ENCODE peak calls at places on chromosomes 3 and 15, in six cellular contexts. Z, A, I, N, E and P are unnamed samples.

GRCh38 chr3:188090626-188091309 is 63.2 kb upstream of the LPP start:
- DNase-seq in Z (no peak), E (no peak), N (no peak), I (no peak), A (no peak), P (peak; percentile 37)

GRCh38 chr15:100114100-100114499 is 227.7 kb downstream of the ADAMTS17 start:
- DNase-seq in A (no peak), I (no peak), N (no peak), Z (peak; percentile 80), E (peak; percentile 47), P (no peak)

GRCh38 chr15:90396321-90396720 is 8.3 kb downstream of the IQGAP1 start:
- DNase-seq in E (no peak), N (no peak), I (no peak), Z (no peak), A (no peak), P (no peak)

GRCh38 chr3:84082726-84083125 is 876.1 kb upstream of the CADM2 start:
- DNase-seq in Z (no peak), A (no peak), I (no peak), E (no peak), N (no peak), P (no peak)

GRCh38 chr3:58568572-58569286 is 8.5 kb downstream of the FAM107A start:
- DNase-seq in Z (peak; percentile 85), E (peak; percentile 32), A (peak; percentile 9), N (peak; percentile 88), I (peak; percentile 60), P (peak; percentile 88)

GRCh38 chr15:38299216-38299615 is 46.6 kb downstream of the SPRED1 start:
- DNase-seq in N (no peak), A (no peak), I (no peak), E (peak; percentile 13), Z (no peak), P (no peak)

GRCh38 chr3:76561494-76562242 is 478.2 kb upstream of the ROBO2 start:
- DNase-seq in I (peak; percentile 41), N (no peak), E (no peak), Z (no peak), A (no peak), P (no peak)

GRCh38 chr3:43768594-43768993 is 77.9 kb downstream of the ABHD5 start:
- DNase-seq in E (no peak), I (no peak), N (peak; percentile 37), Z (peak; percentile 71), A (no peak), P (no peak)

GRCh38 chr3:62319570-62320243 is 53.6 kb downstream of the FEZF2 start:
- DNase-seq in A (no peak), N (no peak), I (no peak), E (no peak), Z (no peak), P (no peak)

GRCh38 chr3:194775266-194775665 is 89.6 kb downstream of the FAM43A start:
- DNase-seq in N (no peak), E (no peak), A (no peak), Z (no peak), I (no peak), P (no peak)

GRCh38 chr15:53447742-53448141 is 311.7 kb downstream of the WDR72 start:
- DNase-seq in I (no peak), N (no peak), A (no peak), Z (no peak), E (no peak), P (no peak)

GRCh38 chr15:86865920-86866319 is 786.2 kb downstream of the AGBL1 start:
- DNase-seq in Z (no peak), I (no peak), N (no peak), A (no peak), E (no peak), P (no peak)

GRCh38 chr15:58182460-58183163 is 44.4 kb downstream of the AQP9 start:
- DNase-seq in A (no peak), E (peak; percentile 20), Z (no peak), I (peak; percentile 56), N (no peak), P (peak; percentile 58)

GRCh38 chr3:138270245-138270644 is 59.4 kb downstream of the NME9 start:
- DNase-seq in I (no peak), E (no peak), Z (no peak), A (no peak), N (no peak), P (no peak)
- TF ChIP-seq CTCF in I (peak; percentile 25), E (no peak), Z (no peak), A (no peak), N (no peak), P (no peak)

DNA sequence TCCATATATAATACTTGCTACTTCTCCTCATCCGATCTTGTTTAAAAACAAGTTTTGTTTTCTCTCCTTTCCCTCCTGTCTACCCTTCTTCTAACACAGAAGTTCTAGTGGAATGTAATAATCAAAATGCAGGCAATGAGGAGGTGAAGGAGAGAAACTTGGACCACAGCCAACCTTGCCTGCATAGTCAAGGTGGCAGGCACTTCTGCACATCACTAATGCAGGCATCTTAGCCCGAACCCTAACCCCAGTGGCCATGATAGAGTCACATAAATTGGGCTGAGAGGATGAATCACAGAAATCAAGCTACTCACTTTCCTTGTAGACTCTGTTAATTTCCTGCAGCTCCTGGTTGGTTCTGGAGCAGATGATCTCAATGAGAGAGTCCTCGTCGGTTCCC is 41.0 kb downstream of the ANXA2 start:
- DNase-seq in A (no peak), N (no peak), I (no peak), E (no peak), Z (no peak), P (peak; percentile 77)
- H3K27ac ChIP-seq in A (no peak overlapping the region), N (no peak overlapping the region), I (no peak overlapping the region), E (no peak overlapping the region), Z (no peak overlapping the region), P (peak overlapping the region; percentile 4)

GRCh38 chr3:132553811-132554210 is 43.3 kb upstream of the ACKR4 start:
- DNase-seq in A (no peak), N (no peak), E (no peak), Z (no peak), I (no peak), P (no peak)

GRCh38 chr3:132549890-132550578 is 47.0 kb upstream of the ACKR4 start:
- DNase-seq in A (no peak), I (no peak), Z (no peak), N (no peak), E (no peak), P (no peak)

GRCh38 chr3:132549169-132549568 is 47.9 kb upstream of the ACKR4 start:
- DNase-seq in I (no peak), A (no peak), Z (no peak), E (no peak), N (no peak), P (no peak)

GRCh38 chr3:132554437-132554836 is 42.6 kb upstream of the ACKR4 start:
- DNase-seq in Z (no peak), I (no peak), N (no peak), A (no peak), E (no peak), P (no peak)

DNA sequence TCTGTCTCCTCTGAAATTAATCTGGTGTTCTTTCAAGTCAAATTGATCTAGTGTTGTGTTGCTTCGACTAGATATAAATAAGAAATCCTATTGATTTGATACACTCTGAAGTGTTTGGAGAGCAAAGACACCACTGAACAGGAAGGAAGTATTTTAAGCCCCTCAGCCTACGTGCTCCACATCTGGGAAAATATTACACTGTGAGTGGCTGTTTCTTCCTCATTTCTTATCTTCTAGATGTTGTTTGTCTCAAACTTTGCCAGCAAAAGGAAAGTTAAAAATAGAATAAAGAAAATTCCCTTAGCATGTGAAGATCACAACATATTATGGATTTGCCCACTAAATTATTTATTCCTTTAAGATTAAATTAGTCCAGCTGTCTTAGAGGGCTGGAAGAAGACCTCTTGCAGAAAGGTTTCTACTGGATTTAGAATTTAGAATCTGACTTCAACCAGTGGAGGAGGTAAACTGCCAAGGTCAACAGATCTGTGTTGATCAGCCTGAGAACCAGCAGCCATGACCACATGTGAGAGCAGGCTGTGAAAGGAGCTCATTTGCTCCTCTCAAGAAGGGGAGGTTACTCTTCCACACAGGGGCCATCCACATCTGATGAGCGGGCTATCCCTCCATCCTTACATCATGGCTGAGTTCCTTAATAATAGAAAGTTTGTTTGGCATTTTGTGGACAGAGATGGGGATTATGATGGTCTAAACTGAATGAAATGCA is 46.3 kb upstream of the ACKR4 start:
- DNase-seq in Z (no peak), E (no peak), I (no peak), A (no peak), N (no peak), P (no peak)
- H3K4me3 ChIP-seq in Z (no peak overlapping the region), E (no peak overlapping the region), I (no peak overlapping the region), A (no peak overlapping the region), N (no peak overlapping the region), P (no peak overlapping the region)

DNA sequence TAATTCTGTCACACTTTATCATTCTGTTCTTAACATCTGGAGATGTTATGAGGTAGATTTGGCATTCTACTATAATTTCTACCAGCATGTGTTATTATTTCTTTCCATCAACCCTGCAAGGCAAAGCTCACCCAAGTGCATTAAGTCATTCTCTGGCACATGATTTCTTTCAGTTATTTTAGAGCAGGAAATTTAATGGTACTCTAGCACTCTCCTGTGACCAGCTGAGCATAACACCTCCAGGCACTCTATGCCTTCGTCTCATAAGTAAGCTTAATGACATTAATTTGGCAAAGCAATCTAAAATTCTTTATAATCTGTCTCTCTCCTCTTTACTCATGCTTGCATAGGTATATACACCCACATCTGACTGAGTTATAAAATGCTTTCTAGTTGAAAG is 300.2 kb upstream of the GPR149 start:
- DNase-seq in A (no peak), N (no peak), E (no peak), I (no peak), Z (no peak), P (no peak)
- TF ChIP-seq CTCF in A (no peak), N (no peak), E (no peak), I (peak; percentile 14), Z (no peak), P (no peak)

DNA sequence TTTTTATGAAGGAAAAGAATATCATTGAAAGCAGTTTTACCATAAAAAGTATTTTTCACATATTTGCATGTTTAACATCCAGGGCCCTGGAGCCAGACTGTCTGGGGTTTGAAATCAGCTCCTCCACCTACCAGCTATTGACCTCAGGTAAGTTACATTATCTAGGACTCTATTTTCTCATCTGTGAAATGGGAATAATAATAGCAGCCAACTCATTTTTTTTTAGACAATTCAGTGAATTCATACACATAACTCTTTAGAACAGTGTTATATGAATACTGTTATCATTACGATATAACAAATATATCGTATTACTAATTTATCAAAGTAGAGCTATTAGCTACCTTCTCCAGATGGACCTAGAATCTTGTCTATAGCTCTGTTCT is 21.3 kb downstream of the MDFIC2 start:
- DNase-seq in A (no peak), I (no peak), N (no peak), Z (no peak), E (no peak), P (no peak)
- H3K27ac ChIP-seq in A (no peak overlapping the region), I (no peak overlapping the region), N (no peak overlapping the region), Z (no peak overlapping the region), E (no peak overlapping the region), P (no peak overlapping the region)

GRCh38 chr3:94024385-94024784 is 4.0 kb downstream of the STX19 start:
- DNase-seq in E (no peak), N (peak; percentile 34), Z (no peak), I (no peak), A (no peak), P (no peak)

GRCh38 chr3:94026623-94027022 is 1.8 kb downstream of the STX19 start:
- DNase-seq in E (no peak), I (no peak), Z (no peak), A (no peak), N (no peak), P (no peak)

GRCh38 chr3:94032187-94032586 is 3.8 kb upstream of the STX19 start:
- DNase-seq in A (no peak), E (peak; percentile 1), N (no peak), Z (no peak), I (no peak), P (no peak)

GRCh38 chr3:94028093-94028837 is at the start of gene STX19:
- DNase-seq in Z (no peak), A (no peak), E (no peak), I (peak; percentile 48), N (peak; percentile 72), P (no peak)
- H3K4me3 ChIP-seq in Z (no peak within 1 kb of the TSS), A (peak within 1 kb of the TSS; percentile 47), E (no peak within 1 kb of the TSS), I (no peak within 1 kb of the TSS), N (peak within 1 kb of the TSS; percentile 12), P (no peak within 1 kb of the TSS)

GRCh38 chr3:110944782-110945181 is 126.8 kb upstream of the NECTIN3 start:
- DNase-seq in N (no peak), Z (no peak), I (no peak), E (no peak), A (no peak), P (no peak)
- TF ChIP-seq CTCF in N (no peak), Z (no peak), I (no peak), E (no peak), A (no peak), P (no peak)